ENCODE peak calls at places on chromosomes 16 and 17, in ten cellular contexts. One of them, this sample, is unnamed.
A peak's percentile ranks its signal among the peaks of the same experiment; 100 is the strongest.

GRCh38 chr17:44203731-44204452 is 4.2 kb upstream of the ATXN7L3 start:
- DNase-seq in smooth muscle cell of the brain vasculature: no peak
- DNase-seq in NB4: peak; percentile 94
- DNase-seq in NCI-H1436 treated with DMSO at 0.1 percent for 48 hours: no peak
- DNase-seq in NCI-H460: no peak
- DNase-seq in endothelial cell: peak; percentile 54
- DNase-seq in germinal center: peak; percentile 71
- DNase-seq in NCI-H1048: peak; percentile 61
- DNase-seq in stimulated activated CD8-positive, alpha-beta memory T cell treated with anti-CD3 and anti-CD28 coated beads, Interleukin-4, amount 100 ng/mL, for 48 hours: peak; percentile 83
- DNase-seq in brain microvascular endothelial cell: no peak
- DNase-seq in this sample: peak; percentile 66

GRCh38 chr17:37359682-37360188 is 16.1 kb upstream of the C17orf78 start:
- DNase-seq in endothelial cell: no peak
- DNase-seq in brain microvascular endothelial cell: no peak
- DNase-seq in stimulated activated CD8-positive, alpha-beta memory T cell treated with anti-CD3 and anti-CD28 coated beads, Interleukin-4, amount 100 ng/mL, for 48 hours: no peak
- DNase-seq in germinal center: peak; percentile 8
- DNase-seq in NB4: no peak
- DNase-seq in NCI-H460: no peak
- DNase-seq in NCI-H1048: no peak
- DNase-seq in NCI-H1436 treated with DMSO at 0.1 percent for 48 hours: no peak
- DNase-seq in smooth muscle cell of the brain vasculature: no peak
- DNase-seq in this sample: no peak

GRCh38 chr16:88731699-88732098 is 25.4 kb downstream of the CTU2 start:
- DNase-seq in brain microvascular endothelial cell: no peak
- DNase-seq in NCI-H1048: no peak
- DNase-seq in endothelial cell: no peak
- DNase-seq in stimulated activated CD8-positive, alpha-beta memory T cell treated with anti-CD3 and anti-CD28 coated beads, Interleukin-4, amount 100 ng/mL, for 48 hours: no peak
- DNase-seq in NCI-H460: no peak
- DNase-seq in smooth muscle cell of the brain vasculature: no peak
- DNase-seq in NCI-H1436 treated with DMSO at 0.1 percent for 48 hours: no peak
- DNase-seq in germinal center: peak; percentile 52
- DNase-seq in NB4: no peak
- DNase-seq in this sample: peak; percentile 93

GRCh38 chr16:69567031-69567680 is 1.4 kb downstream of the NFAT5 start:
- DNase-seq in endothelial cell: peak; percentile 21
- DNase-seq in stimulated activated CD8-positive, alpha-beta memory T cell treated with anti-CD3 and anti-CD28 coated beads, Interleukin-4, amount 100 ng/mL, for 48 hours: no peak
- DNase-seq in brain microvascular endothelial cell: peak; percentile 15
- DNase-seq in NB4: peak; percentile 52
- DNase-seq in smooth muscle cell of the brain vasculature: no peak
- DNase-seq in NCI-H1048: no peak
- DNase-seq in NCI-H1436 treated with DMSO at 0.1 percent for 48 hours: no peak
- DNase-seq in germinal center: peak; percentile 56
- DNase-seq in NCI-H460: no peak
- DNase-seq in this sample: peak; percentile 15

GRCh38 chr17:50154604-50155003 is 4.1 kb upstream of the PPP1R9B start:
- DNase-seq in endothelial cell: no peak
- DNase-seq in brain microvascular endothelial cell: no peak
- DNase-seq in smooth muscle cell of the brain vasculature: no peak
- DNase-seq in stimulated activated CD8-positive, alpha-beta memory T cell treated with anti-CD3 and anti-CD28 coated beads, Interleukin-4, amount 100 ng/mL, for 48 hours: no peak
- DNase-seq in NCI-H1436 treated with DMSO at 0.1 percent for 48 hours: no peak
- DNase-seq in NCI-H1048: no peak
- DNase-seq in NB4: no peak
- DNase-seq in germinal center: no peak
- DNase-seq in NCI-H460: no peak
- DNase-seq in this sample: no peak

GRCh38 chr17:57956311-57957119 is 1.3 kb upstream of the CUEDC1 start:
- DNase-seq in NCI-H1048: no peak
- DNase-seq in stimulated activated CD8-positive, alpha-beta memory T cell treated with anti-CD3 and anti-CD28 coated beads, Interleukin-4, amount 100 ng/mL, for 48 hours: peak; percentile 52
- DNase-seq in NCI-H1436 treated with DMSO at 0.1 percent for 48 hours: no peak
- DNase-seq in endothelial cell: no peak
- DNase-seq in NCI-H460: no peak
- DNase-seq in brain microvascular endothelial cell: no peak
- DNase-seq in NB4: peak; percentile 43
- DNase-seq in germinal center: peak; percentile 70
- DNase-seq in smooth muscle cell of the brain vasculature: no peak
- DNase-seq in this sample: no peak

GRCh38 chr16:72664480-72665408 is 383.2 kb downstream of the ZFHX3 start:
- DNase-seq in NB4: peak; percentile 99
- DNase-seq in smooth muscle cell of the brain vasculature: peak; percentile 96
- DNase-seq in NCI-H1436 treated with DMSO at 0.1 percent for 48 hours: peak; percentile 97
- DNase-seq in germinal center: peak; percentile 99
- DNase-seq in NCI-H1048: peak; percentile 88
- DNase-seq in brain microvascular endothelial cell: peak; percentile 99
- DNase-seq in stimulated activated CD8-positive, alpha-beta memory T cell treated with anti-CD3 and anti-CD28 coated beads, Interleukin-4, amount 100 ng/mL, for 48 hours: peak; percentile 95
- DNase-seq in NCI-H460: peak; percentile 96
- DNase-seq in endothelial cell: peak; percentile 89
- DNase-seq in this sample: peak; percentile 82

GRCh38 chr16:353404-354285 is 1.1 kb upstream of the AXIN1 start:
- DNase-seq in NCI-H460: no peak
- DNase-seq in NCI-H1048: no peak
- DNase-seq in NB4: no peak
- DNase-seq in germinal center: no peak
- DNase-seq in NCI-H1436 treated with DMSO at 0.1 percent for 48 hours: no peak
- DNase-seq in smooth muscle cell of the brain vasculature: no peak
- DNase-seq in stimulated activated CD8-positive, alpha-beta memory T cell treated with anti-CD3 and anti-CD28 coated beads, Interleukin-4, amount 100 ng/mL, for 48 hours: no peak
- DNase-seq in brain microvascular endothelial cell: no peak
- DNase-seq in endothelial cell: no peak
- DNase-seq in this sample: no peak

GRCh38 chr17:36931697-36932382 is 5.4 kb upstream of the LHX1 start:
- DNase-seq in NCI-H460: no peak
- DNase-seq in germinal center: no peak
- DNase-seq in brain microvascular endothelial cell: no peak
- DNase-seq in smooth muscle cell of the brain vasculature: no peak
- DNase-seq in stimulated activated CD8-positive, alpha-beta memory T cell treated with anti-CD3 and anti-CD28 coated beads, Interleukin-4, amount 100 ng/mL, for 48 hours: no peak
- DNase-seq in endothelial cell: no peak
- DNase-seq in NB4: no peak
- DNase-seq in NCI-H1048: no peak
- DNase-seq in NCI-H1436 treated with DMSO at 0.1 percent for 48 hours: no peak
- DNase-seq in this sample: no peak

GRCh38 chr16:74984194-74984669 is 691 bp downstream of the WDR59 start:
- DNase-seq in brain microvascular endothelial cell: peak; percentile 4
- DNase-seq in smooth muscle cell of the brain vasculature: no peak
- DNase-seq in NCI-H1436 treated with DMSO at 0.1 percent for 48 hours: no peak
- DNase-seq in germinal center: peak; percentile 4
- DNase-seq in endothelial cell: peak; percentile 15
- DNase-seq in NCI-H460: no peak
- DNase-seq in NB4: peak; percentile 64
- DNase-seq in stimulated activated CD8-positive, alpha-beta memory T cell treated with anti-CD3 and anti-CD28 coated beads, Interleukin-4, amount 100 ng/mL, for 48 hours: no peak
- DNase-seq in NCI-H1048: no peak
- DNase-seq in this sample: no peak

GRCh38 chr16:3304370-3304769 is 860 bp downstream of the TIGD7 start:
- DNase-seq in stimulated activated CD8-positive, alpha-beta memory T cell treated with anti-CD3 and anti-CD28 coated beads, Interleukin-4, amount 100 ng/mL, for 48 hours: no peak
- DNase-seq in NB4: peak; percentile 45
- DNase-seq in smooth muscle cell of the brain vasculature: no peak
- DNase-seq in germinal center: no peak
- DNase-seq in endothelial cell: no peak
- DNase-seq in NCI-H1048: no peak
- DNase-seq in NCI-H1436 treated with DMSO at 0.1 percent for 48 hours: no peak
- DNase-seq in NCI-H460: no peak
- DNase-seq in brain microvascular endothelial cell: no peak
- DNase-seq in this sample: no peak

GRCh38 chr16:85234310-85235235 is 122.3 kb upstream of the CIBAR2 start:
- DNase-seq in germinal center: no peak
- DNase-seq in stimulated activated CD8-positive, alpha-beta memory T cell treated with anti-CD3 and anti-CD28 coated beads, Interleukin-4, amount 100 ng/mL, for 48 hours: no peak
- DNase-seq in smooth muscle cell of the brain vasculature: no peak
- DNase-seq in NB4: no peak
- DNase-seq in NCI-H1048: no peak
- DNase-seq in NCI-H460: no peak
- DNase-seq in brain microvascular endothelial cell: peak; percentile 41
- DNase-seq in endothelial cell: peak; percentile 78
- DNase-seq in NCI-H1436 treated with DMSO at 0.1 percent for 48 hours: no peak
- DNase-seq in this sample: peak; percentile 99

GRCh38 chr16:25097304-25097988 is 14.1 kb upstream of the LCMT1 start:
- DNase-seq in smooth muscle cell of the brain vasculature: no peak
- DNase-seq in endothelial cell: no peak
- DNase-seq in NCI-H1436 treated with DMSO at 0.1 percent for 48 hours: no peak
- DNase-seq in NCI-H460: no peak
- DNase-seq in stimulated activated CD8-positive, alpha-beta memory T cell treated with anti-CD3 and anti-CD28 coated beads, Interleukin-4, amount 100 ng/mL, for 48 hours: no peak
- DNase-seq in NCI-H1048: no peak
- DNase-seq in brain microvascular endothelial cell: peak; percentile 40
- DNase-seq in germinal center: no peak
- DNase-seq in NB4: peak; percentile 41
- DNase-seq in this sample: no peak

GRCh38 chr16:71648921-71649320 is 22.9 kb downstream of the MARVELD3 start:
- DNase-seq in germinal center: no peak
- DNase-seq in smooth muscle cell of the brain vasculature: no peak
- DNase-seq in NCI-H1048: no peak
- DNase-seq in stimulated activated CD8-positive, alpha-beta memory T cell treated with anti-CD3 and anti-CD28 coated beads, Interleukin-4, amount 100 ng/mL, for 48 hours: no peak
- DNase-seq in NCI-H460: peak; percentile 1
- DNase-seq in NCI-H1436 treated with DMSO at 0.1 percent for 48 hours: no peak
- DNase-seq in brain microvascular endothelial cell: no peak
- DNase-seq in endothelial cell: peak; percentile 23
- DNase-seq in NB4: peak; percentile 16
- DNase-seq in this sample: no peak

GRCh38 chr17:74051348-74051747 is 152.1 kb upstream of the RPL38 start:
- DNase-seq in endothelial cell: no peak
- DNase-seq in NCI-H460: no peak
- DNase-seq in NCI-H1048: no peak
- DNase-seq in brain microvascular endothelial cell: no peak
- DNase-seq in NB4: no peak
- DNase-seq in smooth muscle cell of the brain vasculature: no peak
- DNase-seq in germinal center: no peak
- DNase-seq in NCI-H1436 treated with DMSO at 0.1 percent for 48 hours: peak; percentile 24
- DNase-seq in stimulated activated CD8-positive, alpha-beta memory T cell treated with anti-CD3 and anti-CD28 coated beads, Interleukin-4, amount 100 ng/mL, for 48 hours: no peak
- DNase-seq in this sample: no peak

GRCh38 chr17:77382966-77383612 is 242.3 kb downstream of the SEC14L1 start:
- DNase-seq in brain microvascular endothelial cell: no peak
- DNase-seq in smooth muscle cell of the brain vasculature: no peak
- DNase-seq in NCI-H1048: no peak
- DNase-seq in endothelial cell: no peak
- DNase-seq in NCI-H460: no peak
- DNase-seq in stimulated activated CD8-positive, alpha-beta memory T cell treated with anti-CD3 and anti-CD28 coated beads, Interleukin-4, amount 100 ng/mL, for 48 hours: no peak
- DNase-seq in NB4: no peak
- DNase-seq in NCI-H1436 treated with DMSO at 0.1 percent for 48 hours: no peak
- DNase-seq in germinal center: no peak
- DNase-seq in this sample: no peak

GRCh38 chr17:41009301-41009760 is 403 bp upstream of the KRTAP3-1 start:
- DNase-seq in NCI-H1436 treated with DMSO at 0.1 percent for 48 hours: no peak
- DNase-seq in endothelial cell: no peak
- DNase-seq in brain microvascular endothelial cell: no peak
- DNase-seq in smooth muscle cell of the brain vasculature: no peak
- DNase-seq in NCI-H460: no peak
- DNase-seq in NCI-H1048: peak; percentile 93
- DNase-seq in NB4: no peak
- DNase-seq in stimulated activated CD8-positive, alpha-beta memory T cell treated with anti-CD3 and anti-CD28 coated beads, Interleukin-4, amount 100 ng/mL, for 48 hours: no peak
- DNase-seq in germinal center: no peak
- DNase-seq in this sample: peak; percentile 8

GRCh38 chr17:10052414-10052813 is 146.0 kb downstream of the GAS7 start:
- DNase-seq in endothelial cell: no peak
- DNase-seq in germinal center: peak; percentile 65
- DNase-seq in smooth muscle cell of the brain vasculature: no peak
- DNase-seq in NCI-H1048: no peak
- DNase-seq in NB4: no peak
- DNase-seq in NCI-H460: no peak
- DNase-seq in brain microvascular endothelial cell: no peak
- DNase-seq in stimulated activated CD8-positive, alpha-beta memory T cell treated with anti-CD3 and anti-CD28 coated beads, Interleukin-4, amount 100 ng/mL, for 48 hours: no peak
- DNase-seq in NCI-H1436 treated with DMSO at 0.1 percent for 48 hours: no peak
- DNase-seq in this sample: no peak

GRCh38 chr17:43010667-43011308 is 4.2 kb downstream of the IFI35 start:
- DNase-seq in brain microvascular endothelial cell: no peak
- DNase-seq in endothelial cell: no peak
- DNase-seq in NCI-H1436 treated with DMSO at 0.1 percent for 48 hours: no peak
- DNase-seq in NCI-H460: peak; percentile 53
- DNase-seq in NB4: no peak
- DNase-seq in NCI-H1048: no peak
- DNase-seq in germinal center: no peak
- DNase-seq in smooth muscle cell of the brain vasculature: no peak
- DNase-seq in stimulated activated CD8-positive, alpha-beta memory T cell treated with anti-CD3 and anti-CD28 coated beads, Interleukin-4, amount 100 ng/mL, for 48 hours: no peak
- DNase-seq in this sample: peak; percentile 41

GRCh38 chr17:31722251-31723056 is 136.6 kb downstream of the COPRS start:
- DNase-seq in endothelial cell: no peak
- DNase-seq in germinal center: no peak
- DNase-seq in brain microvascular endothelial cell: peak; percentile 68
- DNase-seq in stimulated activated CD8-positive, alpha-beta memory T cell treated with anti-CD3 and anti-CD28 coated beads, Interleukin-4, amount 100 ng/mL, for 48 hours: no peak
- DNase-seq in NCI-H1436 treated with DMSO at 0.1 percent for 48 hours: no peak
- DNase-seq in smooth muscle cell of the brain vasculature: no peak
- DNase-seq in NB4: peak; percentile 93
- DNase-seq in NCI-H1048: no peak
- DNase-seq in NCI-H460: no peak
- DNase-seq in this sample: no peak

GRCh38 chr16:17921357-17921978 is 415.1 kb downstream of the NPIPA8 start:
- DNase-seq in smooth muscle cell of the brain vasculature: no peak
- DNase-seq in stimulated activated CD8-positive, alpha-beta memory T cell treated with anti-CD3 and anti-CD28 coated beads, Interleukin-4, amount 100 ng/mL, for 48 hours: peak; percentile 73
- DNase-seq in brain microvascular endothelial cell: no peak
- DNase-seq in NB4: peak; percentile 53
- DNase-seq in germinal center: peak; percentile 41
- DNase-seq in endothelial cell: peak; percentile 53
- DNase-seq in NCI-H1048: no peak
- DNase-seq in NCI-H1436 treated with DMSO at 0.1 percent for 48 hours: no peak
- DNase-seq in NCI-H460: no peak
- DNase-seq in this sample: peak; percentile 18

GRCh38 chr16:85562102-85562786 is 50.9 kb upstream of the GSE1 start:
- DNase-seq in NCI-H1436 treated with DMSO at 0.1 percent for 48 hours: no peak
- DNase-seq in NCI-H460: no peak
- DNase-seq in NB4: no peak
- DNase-seq in stimulated activated CD8-positive, alpha-beta memory T cell treated with anti-CD3 and anti-CD28 coated beads, Interleukin-4, amount 100 ng/mL, for 48 hours: no peak
- DNase-seq in germinal center: no peak
- DNase-seq in NCI-H1048: no peak
- DNase-seq in smooth muscle cell of the brain vasculature: no peak
- DNase-seq in brain microvascular endothelial cell: no peak
- DNase-seq in endothelial cell: no peak
- DNase-seq in this sample: no peak

GRCh38 chr16:85360323-85361277 is 248.3 kb upstream of the CIBAR2 start:
- DNase-seq in NCI-H1048: no peak
- DNase-seq in germinal center: no peak
- DNase-seq in smooth muscle cell of the brain vasculature: no peak
- DNase-seq in brain microvascular endothelial cell: no peak
- DNase-seq in NCI-H1436 treated with DMSO at 0.1 percent for 48 hours: peak; percentile 81
- DNase-seq in endothelial cell: no peak
- DNase-seq in stimulated activated CD8-positive, alpha-beta memory T cell treated with anti-CD3 and anti-CD28 coated beads, Interleukin-4, amount 100 ng/mL, for 48 hours: no peak
- DNase-seq in NB4: no peak
- DNase-seq in NCI-H460: no peak
- DNase-seq in this sample: no peak

GRCh38 chr17:44084131-44084538 is 13.6 kb downstream of the G6PC3 start:
- DNase-seq in stimulated activated CD8-positive, alpha-beta memory T cell treated with anti-CD3 and anti-CD28 coated beads, Interleukin-4, amount 100 ng/mL, for 48 hours: peak; percentile 73
- DNase-seq in brain microvascular endothelial cell: no peak
- DNase-seq in germinal center: no peak
- DNase-seq in NCI-H1048: no peak
- DNase-seq in NCI-H1436 treated with DMSO at 0.1 percent for 48 hours: no peak
- DNase-seq in smooth muscle cell of the brain vasculature: no peak
- DNase-seq in NCI-H460: no peak
- DNase-seq in endothelial cell: peak; percentile 48
- DNase-seq in NB4: peak; percentile 53
- DNase-seq in this sample: peak; percentile 65

GRCh38 chr17:37220609-37220953 is 155.2 kb upstream of the C17orf78 start:
- DNase-seq in NCI-H1048: no peak
- DNase-seq in stimulated activated CD8-positive, alpha-beta memory T cell treated with anti-CD3 and anti-CD28 coated beads, Interleukin-4, amount 100 ng/mL, for 48 hours: no peak
- DNase-seq in germinal center: peak; percentile 5
- DNase-seq in NCI-H1436 treated with DMSO at 0.1 percent for 48 hours: peak; percentile 52
- DNase-seq in endothelial cell: peak; percentile 34
- DNase-seq in NCI-H460: peak; percentile 8
- DNase-seq in brain microvascular endothelial cell: peak; percentile 47
- DNase-seq in NB4: peak; percentile 23
- DNase-seq in smooth muscle cell of the brain vasculature: peak; percentile 21
- DNase-seq in this sample: no peak

GRCh38 chr16:9134739-9135138 is 43.3 kb downstream of the HAPSTR1 start:
- DNase-seq in germinal center: peak; percentile 65
- DNase-seq in stimulated activated CD8-positive, alpha-beta memory T cell treated with anti-CD3 and anti-CD28 coated beads, Interleukin-4, amount 100 ng/mL, for 48 hours: peak; percentile 76
- DNase-seq in NCI-H1436 treated with DMSO at 0.1 percent for 48 hours: no peak
- DNase-seq in smooth muscle cell of the brain vasculature: no peak
- DNase-seq in endothelial cell: peak; percentile 60
- DNase-seq in NB4: peak; percentile 78
- DNase-seq in brain microvascular endothelial cell: peak; percentile 46
- DNase-seq in NCI-H460: peak; percentile 69
- DNase-seq in NCI-H1048: no peak
- DNase-seq in this sample: peak; percentile 26

GRCh38 chr17:80859004-80859941 is 132.4 kb upstream of the CHMP6 start:
- DNase-seq in stimulated activated CD8-positive, alpha-beta memory T cell treated with anti-CD3 and anti-CD28 coated beads, Interleukin-4, amount 100 ng/mL, for 48 hours: no peak
- DNase-seq in smooth muscle cell of the brain vasculature: peak; percentile 56
- DNase-seq in brain microvascular endothelial cell: peak; percentile 80
- DNase-seq in NB4: no peak
- DNase-seq in endothelial cell: no peak
- DNase-seq in NCI-H1048: no peak
- DNase-seq in NCI-H1436 treated with DMSO at 0.1 percent for 48 hours: no peak
- DNase-seq in germinal center: no peak
- DNase-seq in NCI-H460: no peak
- DNase-seq in this sample: no peak

GRCh38 chr17:7823581-7824001 is 10.4 kb upstream of the KDM6B start:
- DNase-seq in NCI-H1436 treated with DMSO at 0.1 percent for 48 hours: no peak
- DNase-seq in germinal center: no peak
- DNase-seq in smooth muscle cell of the brain vasculature: no peak
- DNase-seq in stimulated activated CD8-positive, alpha-beta memory T cell treated with anti-CD3 and anti-CD28 coated beads, Interleukin-4, amount 100 ng/mL, for 48 hours: no peak
- DNase-seq in endothelial cell: no peak
- DNase-seq in NCI-H460: no peak
- DNase-seq in NCI-H1048: no peak
- DNase-seq in NB4: no peak
- DNase-seq in brain microvascular endothelial cell: no peak
- DNase-seq in this sample: no peak